ENCODE peak calls at places on chromosomes 3 and 15, in four cellular contexts. One of them, this sample, is unnamed.

GRCh38 chr3:123346726-123347125 is 102.2 kb downstream of the ADCY5 start:
- DNase-seq in Panc1: no peak
- DNase-seq in SK-N-SH: no peak
- DNase-seq in HCT116: no peak
- DNase-seq in this sample: no peak

GRCh38 chr3:169657351-169658124 is 6.0 kb downstream of the MECOM start:
- DNase-seq in Panc1: no peak
- DNase-seq in HCT116: no peak
- DNase-seq in SK-N-SH: no peak
- DNase-seq in this sample: no peak

GRCh38 chr3:38497026-38497425 is 886 bp downstream of the EXOG start:
- DNase-seq in SK-N-SH: no peak
- DNase-seq in Panc1: no peak
- DNase-seq in HCT116: no peak
- DNase-seq in this sample: no peak

GRCh38 chr3:134353831-134354611 is 20.2 kb downstream of the AMOTL2 start:
- DNase-seq in SK-N-SH: no peak
- DNase-seq in Panc1: no peak
- DNase-seq in HCT116: no peak
- DNase-seq in this sample: no peak

GRCh38 chr15:68335251-68335650 is 57.7 kb downstream of the FEM1B start:
- DNase-seq in HCT116: no peak
- DNase-seq in Panc1: no peak
- DNase-seq in SK-N-SH: no peak
- DNase-seq in this sample: peak; percentile 22

GRCh38 chr3:184314363-184314699 is at the start of gene EIF4G1:
- DNase-seq in HCT116: peak; percentile 82
- DNase-seq in SK-N-SH: peak; percentile 99
- DNase-seq in Panc1: no peak
- DNase-seq in this sample: peak; percentile 93

GRCh38 chr3:43032646-43033628 is 53.8 kb downstream of the GASK1A start:
- DNase-seq in SK-N-SH: no peak
- DNase-seq in Panc1: no peak
- DNase-seq in HCT116: no peak
- DNase-seq in this sample: no peak

GRCh38 chr3:149813367-149814281 is 609 bp downstream of the RNF13 start:
- DNase-seq in HCT116: no peak
- DNase-seq in SK-N-SH: peak; percentile 24
- DNase-seq in Panc1: no peak
- DNase-seq in this sample: no peak

GRCh38 chr3:36393563-36393962 is 13.3 kb downstream of the STAC start:
- DNase-seq in HCT116: no peak
- DNase-seq in SK-N-SH: no peak
- DNase-seq in Panc1: no peak
- DNase-seq in this sample: no peak

GRCh38 chr3:137460944-137461343 is 303.2 kb upstream of the SOX14 start:
- DNase-seq in SK-N-SH: no peak
- DNase-seq in HCT116: no peak
- DNase-seq in Panc1: no peak
- DNase-seq in this sample: no peak

GRCh38 chr3:61985020-61985419 is 388.3 kb downstream of the FEZF2 start:
- DNase-seq in HCT116: no peak
- DNase-seq in Panc1: no peak
- DNase-seq in SK-N-SH: no peak
- DNase-seq in this sample: no peak

GRCh38 chr3:49378249-49378899 is 20.2 kb upstream of the GPX1 start:
- DNase-seq in Panc1: no peak
- DNase-seq in SK-N-SH: no peak
- DNase-seq in HCT116: no peak
- DNase-seq in this sample: no peak

GRCh38 chr3:71090207-71090606 is 493.3 kb downstream of the FOXP1 start:
- DNase-seq in Panc1: no peak
- DNase-seq in SK-N-SH: no peak
- DNase-seq in HCT116: no peak
- DNase-seq in this sample: no peak

GRCh38 chr3:8452112-8452511 is 49.5 kb upstream of the LMCD1 start:
- DNase-seq in Panc1: no peak
- DNase-seq in HCT116: no peak
- DNase-seq in SK-N-SH: no peak
- DNase-seq in this sample: no peak
- TF ChIP-seq REST in Panc1: no peak
- TF ChIP-seq REST in HCT116: no peak
- TF ChIP-seq REST in SK-N-SH: peak; percentile 86
- TF ChIP-seq REST in this sample: peak; percentile 53

GRCh38 chr3:158912621-158913020 is 110.8 kb downstream of the MFSD1 start:
- DNase-seq in HCT116: no peak
- DNase-seq in Panc1: no peak
- DNase-seq in SK-N-SH: no peak
- DNase-seq in this sample: no peak

GRCh38 chr3:158918451-158918850 is 116.6 kb downstream of the MFSD1 start:
- DNase-seq in Panc1: no peak
- DNase-seq in SK-N-SH: no peak
- DNase-seq in HCT116: no peak
- DNase-seq in this sample: no peak

GRCh38 chr3:158916111-158916510 is 114.3 kb downstream of the MFSD1 start:
- DNase-seq in SK-N-SH: no peak
- DNase-seq in Panc1: no peak
- DNase-seq in HCT116: no peak
- DNase-seq in this sample: no peak

GRCh38 chr3:158920375-158920774 is 118.5 kb downstream of the MFSD1 start:
- DNase-seq in Panc1: no peak
- DNase-seq in SK-N-SH: no peak
- DNase-seq in HCT116: no peak
- DNase-seq in this sample: no peak

DNA sequence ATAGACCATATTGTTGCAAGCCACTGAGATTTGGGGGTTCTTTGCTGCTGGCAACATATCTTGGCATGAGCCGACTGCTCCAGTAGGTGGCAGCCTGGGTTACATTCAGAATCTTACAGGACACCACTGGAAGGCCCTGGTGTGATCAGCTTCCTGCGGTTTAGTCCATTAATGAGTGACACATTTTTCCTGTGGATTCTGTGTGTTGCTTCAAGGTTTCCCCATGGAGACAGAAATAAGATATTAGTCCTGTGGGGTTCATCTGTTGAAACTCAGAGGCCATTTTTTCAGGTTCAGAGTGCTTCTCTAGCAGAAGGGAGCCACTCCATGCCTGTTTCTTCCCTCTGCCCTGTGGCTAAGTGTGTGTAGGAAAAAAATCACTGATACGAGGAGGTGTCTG is 116.2 kb downstream of the MFSD1 start:
- DNase-seq in Panc1: peak; percentile 30
- DNase-seq in HCT116: peak; percentile 52
- DNase-seq in SK-N-SH: peak; percentile 58
- DNase-seq in this sample: peak; percentile 53
- TF ChIP-seq REST in Panc1: no peak
- TF ChIP-seq REST in HCT116: no peak
- TF ChIP-seq REST in SK-N-SH: no peak
- TF ChIP-seq REST in this sample: no peak

GRCh38 chr3:96813134-96813819 is 1.1 kb upstream of the EPHA6 start:
- DNase-seq in Panc1: no peak
- DNase-seq in SK-N-SH: peak; percentile 82
- DNase-seq in HCT116: no peak
- DNase-seq in this sample: peak; percentile 63
- TF ChIP-seq REST in Panc1: no peak
- TF ChIP-seq REST in SK-N-SH: no peak
- TF ChIP-seq REST in HCT116: no peak
- TF ChIP-seq REST in this sample: no peak

GRCh38 chr15:74209997-74210573 is 7.5 kb upstream of the STRA6 start:
- DNase-seq in HCT116: no peak
- DNase-seq in Panc1: no peak
- DNase-seq in SK-N-SH: no peak
- DNase-seq in this sample: no peak
- TF ChIP-seq REST in HCT116: no peak
- TF ChIP-seq REST in Panc1: no peak
- TF ChIP-seq REST in SK-N-SH: no peak
- TF ChIP-seq REST in this sample: no peak

GRCh38 chr3:132034486-132035464 is at the start of gene CPNE4:
- DNase-seq in Panc1: peak; percentile 20
- DNase-seq in HCT116: peak; percentile 33
- DNase-seq in SK-N-SH: peak; percentile 93
- DNase-seq in this sample: peak; percentile 83

GRCh38 chr3:132032959-132033358 is 1.9 kb downstream of the CPNE4 start:
- DNase-seq in SK-N-SH: no peak
- DNase-seq in HCT116: no peak
- DNase-seq in Panc1: no peak
- DNase-seq in this sample: no peak

GRCh38 chr3:132034097-132034485 is 723 bp downstream of the CPNE4 start:
- DNase-seq in HCT116: no peak
- DNase-seq in SK-N-SH: peak; percentile 23
- DNase-seq in Panc1: no peak
- DNase-seq in this sample: no peak

GRCh38 chr3:132033471-132033870 is 1.3 kb downstream of the CPNE4 start:
- DNase-seq in HCT116: no peak
- DNase-seq in SK-N-SH: no peak
- DNase-seq in Panc1: no peak
- DNase-seq in this sample: no peak

GRCh38 chr3:132029182-132029902 is 5.5 kb downstream of the CPNE4 start:
- DNase-seq in Panc1: peak; percentile 54
- DNase-seq in SK-N-SH: peak; percentile 81
- DNase-seq in HCT116: peak; percentile 69
- DNase-seq in this sample: peak; percentile 66
- TF ChIP-seq REST in Panc1: no peak
- TF ChIP-seq REST in SK-N-SH: no peak
- TF ChIP-seq REST in HCT116: no peak
- TF ChIP-seq REST in this sample: no peak

GRCh38 chr15:65832549-65833364 is 36.5 kb upstream of the RAB11A start:
- DNase-seq in Panc1: peak; percentile 96
- DNase-seq in HCT116: peak; percentile 83
- DNase-seq in SK-N-SH: peak; percentile 39
- DNase-seq in this sample: peak; percentile 99
- TF ChIP-seq REST in Panc1: no peak
- TF ChIP-seq REST in HCT116: no peak
- TF ChIP-seq REST in SK-N-SH: no peak
- TF ChIP-seq REST in this sample: no peak

This sample was measured in A549.